ENCODE peak calls at places on chromosome 20, in six cellular contexts. One of them, this sample, is unnamed.

GRCh38 chr20:22532598-22532997 is 51.8 kb downstream of the FOXA2 start:
- DNase-seq in HEK293T: no peak
- DNase-seq in GDM1: no peak
- DNase-seq in NCI-H1694 treated with DMSO at 0.1 percent for 48 hours: no peak
- DNase-seq in fibroblast of the aortic adventitia: no peak
- DNase-seq in NCI-H1105 treated with DMSO at 0.1 percent for 48 hours: no peak
- DNase-seq in this sample: no peak

GRCh38 chr20:50308513-50309279 is 118.1 kb downstream of the CEBPB start:
- DNase-seq in HEK293T: no peak
- DNase-seq in GDM1: no peak
- DNase-seq in NCI-H1694 treated with DMSO at 0.1 percent for 48 hours: no peak
- DNase-seq in fibroblast of the aortic adventitia: peak
- DNase-seq in NCI-H1105 treated with DMSO at 0.1 percent for 48 hours: no peak
- DNase-seq in this sample: no peak

GRCh38 chr20:7031222-7031621 is 263.7 kb downstream of the BMP2 start:
- DNase-seq in HEK293T: peak
- DNase-seq in GDM1: no peak
- DNase-seq in NCI-H1694 treated with DMSO at 0.1 percent for 48 hours: no peak
- DNase-seq in fibroblast of the aortic adventitia: peak
- DNase-seq in NCI-H1105 treated with DMSO at 0.1 percent for 48 hours: no peak
- DNase-seq in this sample: no peak

GRCh38 chr20:2749951-2750342 is 50.5 kb downstream of the CPXM1 start:
- DNase-seq in HEK293T: no peak
- DNase-seq in GDM1: no peak
- DNase-seq in NCI-H1694 treated with DMSO at 0.1 percent for 48 hours: no peak
- DNase-seq in fibroblast of the aortic adventitia: no peak
- DNase-seq in NCI-H1105 treated with DMSO at 0.1 percent for 48 hours: no peak
- DNase-seq in this sample: no peak

GRCh38 chr20:49594143-49594928 is 26.4 kb upstream of the PTGIS start:
- DNase-seq in HEK293T: no peak
- DNase-seq in GDM1: no peak
- DNase-seq in NCI-H1694 treated with DMSO at 0.1 percent for 48 hours: no peak
- DNase-seq in fibroblast of the aortic adventitia: peak
- DNase-seq in NCI-H1105 treated with DMSO at 0.1 percent for 48 hours: no peak
- DNase-seq in this sample: no peak

GRCh38 chr20:1734269-1734858 is 76.8 kb upstream of the SIRPG start:
- DNase-seq in HEK293T: no peak
- DNase-seq in GDM1: peak
- DNase-seq in NCI-H1694 treated with DMSO at 0.1 percent for 48 hours: no peak
- DNase-seq in fibroblast of the aortic adventitia: peak
- DNase-seq in NCI-H1105 treated with DMSO at 0.1 percent for 48 hours: no peak
- DNase-seq in this sample: no peak

GRCh38 chr20:50394569-50394968 is 115.6 kb upstream of the PTPN1 start:
- DNase-seq in HEK293T: no peak
- DNase-seq in GDM1: peak
- DNase-seq in NCI-H1694 treated with DMSO at 0.1 percent for 48 hours: no peak
- DNase-seq in fibroblast of the aortic adventitia: no peak
- DNase-seq in NCI-H1105 treated with DMSO at 0.1 percent for 48 hours: no peak
- DNase-seq in this sample: no peak

GRCh38 chr20:20364747-20365558 is 3.0 kb upstream of the INSM1 start:
- DNase-seq in HEK293T: no peak
- DNase-seq in GDM1: no peak
- DNase-seq in NCI-H1694 treated with DMSO at 0.1 percent for 48 hours: no peak
- DNase-seq in fibroblast of the aortic adventitia: no peak
- DNase-seq in NCI-H1105 treated with DMSO at 0.1 percent for 48 hours: peak
- DNase-seq in this sample: no peak

GRCh38 chr20:17403496-17403895 is 127.7 kb downstream of the BFSP1 start:
- DNase-seq in HEK293T: no peak
- DNase-seq in GDM1: no peak
- DNase-seq in NCI-H1694 treated with DMSO at 0.1 percent for 48 hours: no peak
- DNase-seq in fibroblast of the aortic adventitia: no peak
- DNase-seq in NCI-H1105 treated with DMSO at 0.1 percent for 48 hours: no peak
- DNase-seq in this sample: no peak

GRCh38 chr20:31841928-31842327 is 3.5 kb downstream of the FOXS1 start:
- DNase-seq in HEK293T: no peak
- DNase-seq in GDM1: no peak
- DNase-seq in NCI-H1694 treated with DMSO at 0.1 percent for 48 hours: no peak
- DNase-seq in fibroblast of the aortic adventitia: peak
- DNase-seq in NCI-H1105 treated with DMSO at 0.1 percent for 48 hours: no peak
- DNase-seq in this sample: no peak

GRCh38 chr20:53606364-53606985 is 12.8 kb upstream of the ZNF217 start:
- DNase-seq in HEK293T: no peak
- DNase-seq in GDM1: no peak
- DNase-seq in NCI-H1694 treated with DMSO at 0.1 percent for 48 hours: no peak
- DNase-seq in fibroblast of the aortic adventitia: peak
- DNase-seq in NCI-H1105 treated with DMSO at 0.1 percent for 48 hours: no peak
- DNase-seq in this sample: no peak

This sample was measured in cerebellar cortex.